ENCODE peak calls at places on chromosomes 3 and 15, in nine cellular contexts. N is substantia nigra; R is left ventricle myocardium inferior; Q is hepatocyte; W is CD4-positive, alpha-beta T cell; V is heart left ventricle; I is Peyer's patch; T is AG04450; O is prostate gland. K is an unnamed sample.
A peak's percentile ranks its signal among the peaks of the same experiment; 100 is the strongest.

GRCh38 chr3:107988464-107989156 is 102.2 kb downstream of the CD47 start:
- DNase-seq in N (no peak), R (peak; percentile 49), Q (peak; percentile 64), W (no peak), V (no peak), I (peak; percentile 54), T (no peak), O (peak; percentile 35), K (peak; percentile 23)

GRCh38 chr15:82858932-82859331 is 49.5 kb downstream of the WHAMM start:
- DNase-seq in N (no peak), R (no peak), Q (no peak), W (no peak), V (no peak), I (no peak), T (no peak), O (no peak), K (no peak)

GRCh38 chr3:73141531-73141930 is 80.1 kb downstream of the EBLN2 start:
- DNase-seq in N (no peak), R (peak; percentile 62), Q (no peak), W (no peak), V (no peak), I (no peak), T (no peak), O (no peak), K (no peak)

GRCh38 chr15:55796321-55796965 is 53.5 kb upstream of the PRTG start:
- DNase-seq in N (no peak), R (no peak), Q (peak; percentile 14), W (no peak), V (no peak), I (no peak), T (no peak), O (no peak), K (no peak)

GRCh38 chr15:86066174-86066829 is 13.4 kb upstream of the AGBL1 start:
- DNase-seq in N (no peak), R (no peak), Q (no peak), W (no peak), V (no peak), I (no peak), T (no peak), O (no peak), K (no peak)

GRCh38 chr3:100169186-100169585 is 54.9 kb upstream of the FILIP1L start:
- DNase-seq in N (no peak), R (peak; percentile 34), Q (no peak), W (no peak), V (no peak), I (no peak), T (no peak), O (no peak), K (no peak)

GRCh38 chr3:190180268-190180667 is 59.6 kb upstream of the P3H2 start:
- DNase-seq in N (no peak), R (no peak), Q (no peak), W (no peak), V (no peak), I (no peak), T (no peak), O (no peak), K (no peak)

GRCh38 chr3:73683706-73684105 is 59.0 kb upstream of the PDZRN3 start:
- DNase-seq in N (no peak), R (no peak), Q (no peak), W (no peak), V (no peak), I (no peak), T (no peak), O (no peak), K (no peak)

GRCh38 chr3:70064194-70064787 is 64.8 kb downstream of the SAMMSON start:
- DNase-seq in N (no peak), R (no peak), Q (peak; percentile 67), W (no peak), V (no peak), I (peak; percentile 47), T (peak; percentile 7), O (peak; percentile 12), K (no peak)

GRCh38 chr3:87354399-87354798 is 78.0 kb upstream of the POU1F1 start:
- DNase-seq in N (no peak), R (no peak), Q (peak; percentile 39), W (no peak), V (no peak), I (peak; percentile 52), T (no peak), O (no peak), K (no peak)

GRCh38 chr3:133384331-133385027 is 15.4 kb upstream of the BFSP2 start:
- DNase-seq in N (no peak), R (peak; percentile 38), Q (peak; percentile 89), W (no peak), V (peak; percentile 45), I (peak; percentile 56), T (peak; percentile 26), O (peak; percentile 48), K (no peak)

GRCh38 chr3:169337541-169337940 is 326.0 kb downstream of the MECOM start:
- DNase-seq in N (no peak), R (no peak), Q (no peak), W (no peak), V (no peak), I (no peak), T (no peak), O (no peak), K (no peak)

GRCh38 chr3:195060531-195061385 is 210.2 kb downstream of the XXYLT1 start:
- DNase-seq in N (no peak), R (peak; percentile 39), Q (no peak), W (no peak), V (no peak), I (no peak), T (no peak), O (no peak), K (no peak)

GRCh38 chr3:177816667-177817208 is 619.5 kb upstream of the TBL1XR1 start:
- DNase-seq in N (no peak), R (no peak), Q (no peak), W (no peak), V (no peak), I (no peak), T (no peak), O (peak; percentile 46), K (no peak)

GRCh38 chr15:31221936-31222515 is 104.6 kb upstream of the KLF13 start:
- DNase-seq in N (no peak), R (no peak), Q (peak; percentile 38), W (no peak), V (no peak), I (peak; percentile 63), T (no peak), O (no peak), K (no peak)

GRCh38 chr3:8597515-8597853 is 47.1 kb downstream of the SSUH2 start:
- DNase-seq in N (no peak), R (no peak), Q (no peak), W (no peak), V (no peak), I (no peak), T (no peak), O (no peak), K (no peak)

GRCh38 chr3:178320481-178321352 is 215.5 kb upstream of the KCNMB2 start:
- DNase-seq in N (no peak), R (peak; percentile 73), Q (peak; percentile 73), W (no peak), V (peak; percentile 65), I (no peak), T (peak; percentile 53), O (no peak), K (no peak)

GRCh38 chr3:149233323-149233722 is 11.7 kb upstream of the CP start:
- DNase-seq in N (no peak), R (no peak), Q (no peak), W (no peak), V (no peak), I (no peak), T (no peak), O (no peak), K (no peak)

DNA sequence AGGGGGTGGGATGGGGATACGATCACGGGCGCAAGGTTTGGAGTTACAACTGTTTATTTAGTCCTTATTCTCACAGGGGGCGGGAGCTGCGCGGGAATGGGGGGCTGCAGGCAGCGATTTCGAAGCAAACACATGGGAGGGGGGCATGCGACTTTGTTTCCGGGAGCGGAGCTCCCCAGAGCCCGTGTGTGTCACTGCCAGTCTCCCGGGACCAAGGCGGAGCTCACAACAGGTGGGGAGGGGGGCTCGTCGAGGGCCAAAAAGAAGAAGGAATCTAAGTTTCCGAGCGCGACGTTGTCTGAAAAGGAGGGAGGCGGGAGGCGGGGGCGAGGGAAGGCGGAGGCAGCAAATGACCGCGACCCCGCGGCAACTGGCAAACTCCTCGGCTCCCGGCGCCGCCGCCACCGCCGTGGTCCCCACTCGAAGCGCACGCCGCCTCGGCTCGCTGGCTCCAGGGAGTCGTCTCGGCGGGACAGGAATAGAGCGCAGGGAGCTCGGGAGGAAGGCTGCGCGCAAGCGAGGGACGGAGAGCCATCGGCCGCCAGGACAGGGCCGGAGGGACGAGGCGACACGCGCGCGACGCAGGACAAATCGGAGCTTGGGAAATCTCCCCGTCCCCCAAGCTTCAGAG is 1.4 kb downstream of the FOXP1 start:
- DNase-seq in N (peak; percentile 44), R (peak; percentile 62), Q (peak; percentile 65), W (peak; percentile 5), V (peak; percentile 63), I (peak; percentile 68), T (no peak), O (peak; percentile 68), K (peak; percentile 21)
- H3K27ac ChIP-seq in N (peak overlapping the region; percentile 96), R (peak overlapping the region; percentile 99), Q (peak overlapping the region; percentile 97), W (peak overlapping the region; percentile 79), V (peak overlapping the region; percentile 92), I (peak overlapping the region; percentile 99), T (peak overlapping the region; percentile 76), O (peak overlapping the region; percentile 100), K (peak overlapping the region; percentile 47)

DNA sequence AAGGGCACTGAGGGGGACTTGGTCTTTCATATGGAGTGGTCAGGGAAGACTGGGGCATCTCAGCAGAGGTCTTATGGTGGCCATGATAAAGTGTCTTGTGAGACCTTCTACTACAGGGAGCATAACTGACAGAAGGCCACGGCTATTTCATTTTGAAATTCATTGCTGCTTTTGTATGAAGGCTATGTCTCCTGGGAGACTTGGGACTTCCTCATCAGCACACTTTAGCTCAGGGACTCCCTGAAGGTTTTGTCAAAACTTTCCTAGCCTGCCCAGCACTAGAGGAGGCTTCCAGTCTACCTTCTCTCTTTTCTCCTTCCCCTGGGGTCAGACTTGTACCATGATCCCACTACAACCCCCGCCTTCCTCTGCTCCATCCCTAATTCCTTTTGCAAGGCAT is 77.2 kb upstream of the RASGRF1 start:
- DNase-seq in N (no peak), R (no peak), Q (no peak), W (no peak), V (no peak), I (no peak), T (no peak), O (no peak), K (no peak)
- H3K27ac ChIP-seq in N (no peak overlapping the region), R (no peak overlapping the region), Q (no peak overlapping the region), W (no peak overlapping the region), V (no peak overlapping the region), I (no peak overlapping the region), T (no peak overlapping the region), O (no peak overlapping the region), K (no peak overlapping the region)

GRCh38 chr3:168051579-168052183 is 44.0 kb downstream of the GOLIM4 start:
- DNase-seq in N (no peak), R (no peak), Q (no peak), W (no peak), V (no peak), I (no peak), T (no peak), O (no peak), K (no peak)
- H3K27ac ChIP-seq in N (no peak overlapping the region), R (peak overlapping the region; percentile 71), Q (peak overlapping the region; percentile 8), W (no peak overlapping the region), V (peak overlapping the region; percentile 79), I (peak overlapping the region; percentile 33), T (peak overlapping the region; percentile 40), O (no peak overlapping the region), K (no peak overlapping the region)

DNA sequence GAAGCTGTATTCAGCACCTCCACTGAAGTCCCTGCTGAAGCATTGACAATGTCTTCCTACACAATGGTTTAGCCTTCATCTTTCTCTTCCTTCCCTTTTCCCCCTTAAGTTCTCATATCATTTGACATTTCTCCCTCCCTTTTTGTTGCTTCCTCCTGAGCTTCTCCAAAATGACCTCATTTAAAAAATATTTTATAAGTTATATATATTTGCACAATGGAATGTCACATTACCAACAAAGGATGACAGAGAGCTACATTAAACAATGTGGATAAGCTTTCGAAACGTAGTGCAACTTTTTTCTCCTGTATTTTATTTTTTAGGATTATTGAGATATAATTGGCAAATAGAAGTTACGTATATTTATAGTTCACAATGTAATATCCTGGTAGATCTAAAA is 13.2 kb upstream of the DLG1 start:
- DNase-seq in N (no peak), R (no peak), Q (no peak), W (no peak), V (no peak), I (no peak), T (no peak), O (no peak), K (no peak)
- H3K27ac ChIP-seq in N (no peak overlapping the region), R (no peak overlapping the region), Q (no peak overlapping the region), W (no peak overlapping the region), V (no peak overlapping the region), I (no peak overlapping the region), T (no peak overlapping the region), O (no peak overlapping the region), K (no peak overlapping the region)

K was measured in CD4-positive, alpha-beta memory T cell.